ENCODE peak calls at places on chromosome 9, in six cellular contexts. One of them, this sample, is unnamed.

GRCh38 chr9:91677354-91677753 is 253.7 kb upstream of the NFIL3 start:
- DNase-seq in neuronal stem cell: no peak
- DNase-seq in H9: no peak
- DNase-seq in mesendoderm: no peak
- DNase-seq in mesenchymal stem cell: no peak
- DNase-seq in IMR-90: no peak
- DNase-seq in this sample: no peak

GRCh38 chr9:115126406-115126805 is 8.4 kb upstream of the TNC start:
- DNase-seq in neuronal stem cell: no peak
- DNase-seq in H9: no peak
- DNase-seq in mesenchymal stem cell: peak; percentile 30
- DNase-seq in mesendoderm: peak; percentile 66
- DNase-seq in IMR-90: no peak
- DNase-seq in this sample: no peak

GRCh38 chr9:6214451-6214850 is 1.2 kb upstream of the IL33 start:
- DNase-seq in neuronal stem cell: no peak
- DNase-seq in IMR-90: peak; percentile 17
- DNase-seq in mesenchymal stem cell: no peak
- DNase-seq in H9: no peak
- DNase-seq in mesendoderm: no peak
- DNase-seq in this sample: no peak

GRCh38 chr9:94286056-94286455 is 27.0 kb downstream of the ZNF169 start:
- DNase-seq in mesenchymal stem cell: no peak
- DNase-seq in H9: no peak
- DNase-seq in mesendoderm: no peak
- DNase-seq in neuronal stem cell: no peak
- DNase-seq in IMR-90: no peak
- DNase-seq in this sample: no peak

GRCh38 chr9:123642291-123643278 is 286.6 kb downstream of the CRB2 start:
- DNase-seq in neuronal stem cell: no peak
- DNase-seq in H9: no peak
- DNase-seq in IMR-90: peak; percentile 18
- DNase-seq in mesendoderm: no peak
- DNase-seq in mesenchymal stem cell: no peak
- DNase-seq in this sample: no peak

GRCh38 chr9:112831281-112831851 is 59.3 kb downstream of the SLC46A2 start:
- DNase-seq in mesendoderm: no peak
- DNase-seq in H9: no peak
- DNase-seq in IMR-90: no peak
- DNase-seq in mesenchymal stem cell: no peak
- DNase-seq in neuronal stem cell: no peak
- DNase-seq in this sample: no peak

GRCh38 chr9:113992276-113992951 is 85.7 kb downstream of the AMBP start:
- DNase-seq in H9: no peak
- DNase-seq in neuronal stem cell: no peak
- DNase-seq in IMR-90: no peak
- DNase-seq in mesendoderm: no peak
- DNase-seq in mesenchymal stem cell: no peak
- DNase-seq in this sample: no peak

GRCh38 chr9:100700689-100701318 is 122.9 kb downstream of the CAVIN4 start:
- DNase-seq in IMR-90: peak; percentile 9
- DNase-seq in neuronal stem cell: peak; percentile 20
- DNase-seq in H9: peak; percentile 50
- DNase-seq in mesendoderm: peak; percentile 67
- DNase-seq in mesenchymal stem cell: no peak
- DNase-seq in this sample: peak; percentile 61

GRCh38 chr9:84947412-84947972 is 278.0 kb downstream of the NTRK2 start:
- DNase-seq in mesenchymal stem cell: no peak
- DNase-seq in neuronal stem cell: no peak
- DNase-seq in mesendoderm: no peak
- DNase-seq in H9: no peak
- DNase-seq in IMR-90: no peak
- DNase-seq in this sample: no peak

GRCh38 chr9:113026200-113026599 is 14.2 kb upstream of the ZNF883 start:
- DNase-seq in H9: no peak
- DNase-seq in mesenchymal stem cell: no peak
- DNase-seq in mesendoderm: no peak
- DNase-seq in neuronal stem cell: no peak
- DNase-seq in IMR-90: peak; percentile 52
- DNase-seq in this sample: no peak

GRCh38 chr9:80222466-80223169 is 650.9 kb downstream of the TLE4 start:
- DNase-seq in neuronal stem cell: no peak
- DNase-seq in H9: no peak
- DNase-seq in mesenchymal stem cell: no peak
- DNase-seq in mesendoderm: no peak
- DNase-seq in IMR-90: no peak
- DNase-seq in this sample: no peak

GRCh38 chr9:85038061-85038460 is 368.5 kb downstream of the NTRK2 start:
- DNase-seq in IMR-90: no peak
- DNase-seq in neuronal stem cell: no peak
- DNase-seq in mesenchymal stem cell: no peak
- DNase-seq in H9: no peak
- DNase-seq in mesendoderm: no peak
- DNase-seq in this sample: no peak

GRCh38 chr9:81497096-81497495 is 192.3 kb downstream of the TLE1 start:
- DNase-seq in mesenchymal stem cell: peak; percentile 48
- DNase-seq in IMR-90: peak; percentile 56
- DNase-seq in neuronal stem cell: no peak
- DNase-seq in mesendoderm: no peak
- DNase-seq in H9: no peak
- DNase-seq in this sample: no peak

GRCh38 chr9:115668506-115668905 is 485.1 kb upstream of the PAPPA start:
- DNase-seq in IMR-90: peak; percentile 94
- DNase-seq in H9: no peak
- DNase-seq in mesendoderm: peak; percentile 27
- DNase-seq in mesenchymal stem cell: peak; percentile 90
- DNase-seq in neuronal stem cell: no peak
- DNase-seq in this sample: no peak

GRCh38 chr9:96491079-96491879 is 41.3 kb downstream of the HABP4 start:
- DNase-seq in mesendoderm: no peak
- DNase-seq in IMR-90: peak; percentile 77
- DNase-seq in H9: no peak
- DNase-seq in neuronal stem cell: no peak
- DNase-seq in mesenchymal stem cell: no peak
- DNase-seq in this sample: no peak

GRCh38 chr9:123262338-123262737 is 6.0 kb downstream of the STRBP start:
- DNase-seq in mesenchymal stem cell: no peak
- DNase-seq in IMR-90: no peak
- DNase-seq in mesendoderm: no peak
- DNase-seq in H9: no peak
- DNase-seq in neuronal stem cell: no peak
- DNase-seq in this sample: no peak

DNA sequence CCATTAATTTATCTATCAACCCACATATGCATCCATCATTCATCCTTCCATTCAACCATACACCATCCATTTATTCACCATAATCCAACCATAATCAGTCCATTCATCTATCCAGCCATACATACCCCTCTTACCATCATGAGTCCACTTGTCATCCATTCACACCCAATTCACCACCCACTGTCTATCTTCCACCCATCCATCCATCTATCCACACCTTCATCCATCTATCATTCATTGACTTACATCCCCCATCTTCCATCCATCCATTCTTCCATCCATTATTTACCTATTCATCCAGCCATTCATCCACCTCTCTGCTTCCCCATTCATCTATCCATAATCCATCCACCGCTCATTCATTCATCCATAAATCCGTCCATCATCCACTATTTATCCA is 17.8 kb downstream of the PAEP start:
- DNase-seq in H9: no peak
- DNase-seq in neuronal stem cell: no peak
- DNase-seq in mesenchymal stem cell: no peak
- DNase-seq in mesendoderm: no peak
- DNase-seq in IMR-90: no peak
- DNase-seq in this sample: no peak
- H2BK5ac ChIP-seq in H9: no peak overlapping the region
- H2BK5ac ChIP-seq in neuronal stem cell: no peak overlapping the region
- H2BK5ac ChIP-seq in mesenchymal stem cell: no peak overlapping the region
- H2BK5ac ChIP-seq in mesendoderm: no peak overlapping the region
- H2BK5ac ChIP-seq in IMR-90: peak overlapping the region; percentile 65
- H2BK5ac ChIP-seq in this sample: no peak overlapping the region

GRCh38 chr9:128188209-128188608 is 3.2 kb downstream of the CIZ1 start:
- DNase-seq in IMR-90: no peak
- DNase-seq in neuronal stem cell: no peak
- DNase-seq in H9: no peak
- DNase-seq in mesendoderm: no peak
- DNase-seq in mesenchymal stem cell: no peak
- DNase-seq in this sample: no peak

GRCh38 chr9:128191406-128192046 is at the start of gene CIZ1:
- DNase-seq in H9: peak; percentile 75
- DNase-seq in IMR-90: peak; percentile 68
- DNase-seq in mesendoderm: peak; percentile 76
- DNase-seq in mesenchymal stem cell: peak; percentile 80
- DNase-seq in neuronal stem cell: peak; percentile 79
- DNase-seq in this sample: no peak

GRCh38 chr9:128192601-128193371 is 1.4 kb upstream of the CIZ1 start:
- DNase-seq in mesenchymal stem cell: no peak
- DNase-seq in H9: no peak
- DNase-seq in mesendoderm: peak; percentile 46
- DNase-seq in neuronal stem cell: no peak
- DNase-seq in IMR-90: peak; percentile 60
- DNase-seq in this sample: peak; percentile 31

GRCh38 chr9:128190013-128190412 is 1.4 kb downstream of the CIZ1 start:
- DNase-seq in mesendoderm: peak; percentile 74
- DNase-seq in mesenchymal stem cell: no peak
- DNase-seq in H9: no peak
- DNase-seq in neuronal stem cell: no peak
- DNase-seq in IMR-90: no peak
- DNase-seq in this sample: no peak

DNA sequence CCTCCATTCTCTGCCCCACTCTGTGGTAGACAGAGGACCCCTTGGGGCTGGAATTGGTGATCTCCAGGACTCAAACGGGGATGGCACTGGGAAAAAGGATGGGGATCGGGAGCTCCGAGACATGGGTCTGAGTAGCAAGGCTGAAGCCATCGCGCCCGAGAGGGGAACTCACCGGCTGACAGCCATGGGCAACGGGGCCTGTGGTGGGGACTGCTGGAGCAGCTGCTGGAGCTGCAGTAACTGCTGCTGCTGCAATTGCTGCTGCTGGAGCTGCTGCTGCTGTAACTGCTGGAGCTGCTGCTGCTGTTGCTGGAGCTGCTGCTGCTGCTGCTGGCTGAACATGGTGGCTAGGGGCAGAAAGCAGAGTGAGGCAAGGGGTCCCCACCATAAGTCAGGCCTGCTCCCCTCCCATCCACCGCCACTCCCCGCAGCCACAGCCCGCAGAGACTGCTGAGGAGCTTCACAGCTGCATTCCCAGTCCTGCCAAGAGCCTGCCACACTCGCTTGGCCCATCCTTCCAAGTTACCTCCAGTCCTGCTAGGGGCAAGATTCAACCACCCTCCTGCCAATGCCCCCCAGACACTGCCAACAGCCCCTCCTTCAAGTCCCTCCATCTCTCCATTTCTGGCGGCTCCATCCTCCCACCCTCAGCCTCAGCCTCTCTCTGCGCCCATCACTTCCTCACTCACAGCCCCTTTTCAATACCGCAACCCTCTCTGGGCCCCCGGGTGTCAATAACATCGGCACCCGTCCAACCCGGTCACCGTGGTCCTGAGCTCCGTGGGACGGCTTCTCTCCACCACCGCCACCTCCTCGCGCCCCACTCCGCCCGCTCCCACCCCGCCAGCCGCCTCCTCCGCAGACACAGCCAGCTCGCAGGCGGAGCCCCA is 611 bp downstream of the CIZ1 start:
- DNase-seq in neuronal stem cell: no peak
- DNase-seq in IMR-90: no peak
- DNase-seq in H9: no peak
- DNase-seq in mesenchymal stem cell: peak; percentile 29
- DNase-seq in mesendoderm: no peak
- DNase-seq in this sample: peak; percentile 51
- H2BK5ac ChIP-seq in neuronal stem cell: peak overlapping the region; percentile 96
- H2BK5ac ChIP-seq in IMR-90: peak overlapping the region; percentile 68
- H2BK5ac ChIP-seq in H9: no peak overlapping the region
- H2BK5ac ChIP-seq in mesenchymal stem cell: no peak overlapping the region
- H2BK5ac ChIP-seq in mesendoderm: no peak overlapping the region
- H2BK5ac ChIP-seq in this sample: no peak overlapping the region

GRCh38 chr9:2023042-2023441 is 7.9 kb downstream of the SMARCA2 start:
- DNase-seq in IMR-90: no peak
- DNase-seq in mesenchymal stem cell: no peak
- DNase-seq in neuronal stem cell: no peak
- DNase-seq in H9: no peak
- DNase-seq in mesendoderm: peak; percentile 46
- DNase-seq in this sample: no peak
- H2BK5ac ChIP-seq in IMR-90: no peak overlapping the region
- H2BK5ac ChIP-seq in mesenchymal stem cell: no peak overlapping the region
- H2BK5ac ChIP-seq in neuronal stem cell: no peak overlapping the region
- H2BK5ac ChIP-seq in H9: no peak overlapping the region
- H2BK5ac ChIP-seq in mesendoderm: no peak overlapping the region
- H2BK5ac ChIP-seq in this sample: no peak overlapping the region

GRCh38 chr9:9469271-9469670 is 1143.5 kb downstream of the PTPRD start:
- DNase-seq in H9: no peak
- DNase-seq in neuronal stem cell: no peak
- DNase-seq in IMR-90: no peak
- DNase-seq in mesendoderm: no peak
- DNase-seq in mesenchymal stem cell: no peak
- DNase-seq in this sample: no peak
- H2BK5ac ChIP-seq in H9: no peak overlapping the region
- H2BK5ac ChIP-seq in neuronal stem cell: no peak overlapping the region
- H2BK5ac ChIP-seq in IMR-90: no peak overlapping the region
- H2BK5ac ChIP-seq in mesendoderm: no peak overlapping the region
- H2BK5ac ChIP-seq in mesenchymal stem cell: no peak overlapping the region
- H2BK5ac ChIP-seq in this sample: no peak overlapping the region

This sample was measured in H1.